ENCODE peak calls at places on chromosomes 11 and 22, in ten cellular contexts. J is GM23338; Q is bronchial epithelial cell; N is CD4-positive, alpha-beta T cell; P is PC-3; M is A673; T is fibroblast of mammary gland; W is tibial nerve; H is WERI-Rb-1; L is GM12865. Y is an unnamed sample.
A peak's percentile ranks its signal among the peaks of the same experiment; 100 is the strongest.

GRCh38 chr11:110858556-110858921 is 146.3 kb upstream of the ARHGAP20 start:
- DNase-seq in L (peak; percentile 66), J (no peak), W (peak; percentile 87), N (no peak), H (no peak), Q (peak; percentile 11), T (peak; percentile 83), P (no peak), M (no peak), Y (no peak)

GRCh38 chr11:35618497-35619029 is 303 bp downstream of the FJX1 start:
- DNase-seq in T (peak; percentile 38), N (no peak), M (no peak), W (no peak), H (peak; percentile 30), P (peak; percentile 34), L (peak; percentile 71), Q (peak; percentile 10), J (peak; percentile 61), Y (no peak)

GRCh38 chr11:102268083-102268984 is 49.0 kb upstream of the BIRC3 start:
- DNase-seq in M (peak; percentile 77), N (peak; percentile 83), H (no peak), P (peak; percentile 98), Q (peak; percentile 85), W (peak; percentile 35), T (peak; percentile 75), J (peak; percentile 93), L (peak; percentile 67), Y (peak; percentile 62)

GRCh38 chr11:86021390-86021789 is 47.5 kb downstream of the PICALM start:
- DNase-seq in J (no peak), W (no peak), P (no peak), N (no peak), M (no peak), L (peak; percentile 66), H (no peak), T (no peak), Q (no peak), Y (no peak)

GRCh38 chr11:107991868-107992414 is 16.8 kb upstream of the CUL5 start:
- DNase-seq in P (no peak), W (no peak), T (no peak), M (peak; percentile 27), L (no peak), J (peak; percentile 89), Q (no peak), N (no peak), H (no peak), Y (no peak)

GRCh38 chr11:100674212-100674611 is 12.9 kb upstream of the ARHGAP42 start:
- DNase-seq in N (no peak), M (no peak), W (no peak), H (no peak), L (no peak), J (no peak), Q (no peak), T (peak; percentile 67), P (no peak), Y (no peak)

GRCh38 chr11:43547900-43548381 is 132.6 kb upstream of the HSD17B12 start:
- DNase-seq in L (no peak), H (no peak), Q (no peak), N (peak; percentile 3), W (no peak), T (peak; percentile 15), P (no peak), J (peak; percentile 72), M (peak; percentile 66), Y (no peak)

GRCh38 chr11:88886796-88887195 is 179.0 kb downstream of the GRM5 start:
- DNase-seq in J (peak; percentile 84), W (no peak), M (peak; percentile 22), Q (peak; percentile 37), L (peak; percentile 67), H (peak; percentile 55), N (no peak), P (peak; percentile 94), T (peak; percentile 68), Y (peak; percentile 24)

GRCh38 chr22:40313007-40313406 is 33.3 kb upstream of the ADSL start:
- DNase-seq in J (no peak), T (peak; percentile 31), W (no peak), M (no peak), L (no peak), H (no peak), P (no peak), N (no peak), Q (no peak), Y (no peak)

GRCh38 chr11:131909426-131910200 is 539.2 kb downstream of the NTM start:
- DNase-seq in M (no peak), P (no peak), L (no peak), Q (no peak), T (no peak), W (no peak), J (no peak), N (no peak), H (no peak), Y (no peak)

GRCh38 chr22:26406118-26406517 is 22.9 kb upstream of the ASPHD2 start:
- DNase-seq in L (peak; percentile 31), P (peak; percentile 19), M (no peak), W (no peak), J (peak; percentile 20), Q (no peak), N (no peak), T (peak; percentile 79), H (no peak), Y (no peak)

GRCh38 chr11:67463680-67464410 is 5.2 kb downstream of the TMEM134 start:
- DNase-seq in J (no peak), L (peak; percentile 69), T (no peak), Q (peak; percentile 60), H (no peak), N (no peak), W (peak; percentile 58), M (no peak), P (peak; percentile 95), Y (no peak)

GRCh38 chr11:8381343-8381742 is 117.7 kb upstream of the LMO1 start:
- DNase-seq in H (no peak), L (no peak), Q (no peak), T (no peak), M (no peak), N (no peak), W (no peak), J (no peak), P (no peak), Y (no peak)

GRCh38 chr11:36478700-36479329 is 31.3 kb downstream of the TRAF6 start:
- DNase-seq in T (peak; percentile 63), Q (peak; percentile 49), L (peak; percentile 31), N (no peak), W (peak; percentile 36), M (peak; percentile 93), H (peak; percentile 58), P (peak; percentile 76), J (peak; percentile 73), Y (peak; percentile 33)

GRCh38 chr11:115759622-115760527 is 255.7 kb upstream of the CADM1 start:
- DNase-seq in H (no peak), N (no peak), P (no peak), J (peak; percentile 71), W (no peak), L (no peak), T (no peak), Q (no peak), M (no peak), Y (peak; percentile 31)

GRCh38 chr11:84720706-84721402 is 906.3 kb downstream of the DLG2 start:
- DNase-seq in Q (no peak), L (no peak), T (peak; percentile 1), W (peak; percentile 11), J (peak; percentile 63), H (peak; percentile 24), M (peak; percentile 54), P (no peak), N (no peak), Y (peak; percentile 36)

GRCh38 chr11:117819096-117820040 is 5.2 kb downstream of the FXYD2 start:
- DNase-seq in P (peak; percentile 86), T (peak; percentile 71), W (peak; percentile 42), Q (peak; percentile 59), N (no peak), H (peak; percentile 88), L (peak; percentile 79), M (peak; percentile 85), J (peak; percentile 90), Y (peak; percentile 85)

DNA sequence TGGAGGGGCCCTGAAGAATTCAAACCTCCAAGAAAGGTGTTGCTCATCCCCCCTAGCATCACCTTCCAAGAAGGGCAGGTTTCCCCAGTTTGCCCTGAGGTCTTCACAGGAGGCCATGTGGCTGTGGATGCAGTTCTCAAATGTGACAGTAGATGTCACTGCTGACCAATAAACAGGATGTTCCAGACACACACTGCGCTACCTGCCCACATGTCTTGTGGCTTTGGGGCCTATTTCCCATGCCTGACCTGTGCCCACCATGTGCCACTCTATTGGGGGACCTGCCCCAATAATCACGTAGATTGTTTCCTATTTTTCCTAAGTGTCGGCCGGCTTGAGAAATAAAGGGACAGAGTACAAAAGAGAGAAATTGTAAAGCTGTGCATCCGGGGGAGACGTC is 4.5 kb downstream of the GSTT2 start:
- DNase-seq in T (peak; percentile 53), H (no peak), J (peak; percentile 21), P (no peak), N (peak; percentile 12), L (peak; percentile 68), W (no peak), M (no peak), Q (peak; percentile 12), Y (no peak)
- TF ChIP-seq CTCF in T (peak; percentile 77), H (no peak), J (peak; percentile 70), P (no peak), N (peak; percentile 50), L (peak; percentile 82), W (peak; percentile 55), M (no peak), Q (peak; percentile 46), Y (peak; percentile 28)

DNA sequence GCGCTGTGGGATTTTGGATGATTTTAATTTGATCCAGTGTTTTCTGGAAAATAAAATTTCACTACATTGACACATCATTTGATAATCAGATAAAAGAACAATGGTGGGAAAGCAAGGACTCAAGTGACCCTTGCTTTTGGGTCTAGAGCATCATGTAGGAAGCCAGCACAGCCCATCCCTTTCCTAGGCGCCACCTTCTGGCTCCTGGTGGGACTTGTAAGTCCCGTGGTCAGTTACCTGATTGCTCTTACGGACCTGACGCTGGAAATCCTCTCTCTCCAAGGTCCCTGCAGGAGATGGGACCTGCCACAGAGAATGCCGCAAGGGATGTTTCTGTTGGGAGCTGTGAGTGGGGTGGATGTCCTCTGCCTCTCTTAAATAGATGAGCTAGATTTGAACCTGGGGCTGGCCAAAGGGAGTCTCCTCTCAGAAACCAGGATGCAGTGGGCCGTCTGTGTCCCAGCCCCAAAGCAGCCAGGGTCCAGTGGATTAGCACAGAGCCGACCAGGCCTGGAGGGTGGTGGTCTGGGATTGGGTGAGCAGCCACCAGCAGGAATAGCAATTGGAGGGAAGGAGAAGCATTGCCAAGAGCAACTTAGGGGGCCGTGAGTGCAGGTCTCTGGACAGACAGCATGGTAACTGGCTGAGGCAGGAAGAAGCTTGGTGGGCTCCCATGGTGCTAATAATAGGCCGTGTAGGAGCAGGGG is 21.7 kb downstream of the TIMP3 start:
- DNase-seq in H (peak; percentile 78), W (no peak), T (peak; percentile 52), J (peak; percentile 92), L (peak; percentile 59), Q (peak; percentile 43), N (no peak), M (peak; percentile 16), P (peak; percentile 29), Y (peak; percentile 48)
- TF ChIP-seq CTCF in H (peak; percentile 92), W (peak; percentile 9), T (peak; percentile 50), J (peak; percentile 77), L (peak; percentile 50), Q (peak; percentile 67), N (no peak), M (peak; percentile 52), P (peak; percentile 37), Y (peak; percentile 36)

GRCh38 chr11:1029686-1030085 is 6.8 kb downstream of the MUC6 start:
- DNase-seq in Q (no peak), H (no peak), L (no peak), N (no peak), J (peak; percentile 42), T (no peak), W (no peak), M (no peak), P (no peak), Y (no peak)
- TF ChIP-seq CTCF in Q (no peak), H (no peak), L (no peak), N (no peak), J (peak; percentile 17), T (no peak), W (no peak), M (no peak), P (no peak), Y (no peak)

GRCh38 chr11:66221726-66222236 is 46.7 kb upstream of the RAB1B start:
- DNase-seq in J (no peak), W (no peak), M (peak; percentile 67), N (no peak), Q (no peak), P (peak; percentile 19), T (peak; percentile 8), L (peak; percentile 69), H (peak; percentile 74), Y (no peak)
- TF ChIP-seq CTCF in J (no peak), W (no peak), M (no peak), N (no peak), Q (no peak), P (no peak), T (no peak), L (no peak), H (peak; percentile 7), Y (no peak)